ENCODE peak calls at places on chromosomes 3 and 15, in four cellular contexts. W is GM12878, K is K562, C is HepG2. Y is an unnamed sample.

GRCh38 chr15:49860101-49860500 is 239.3 kb downstream of the DTWD1 start:
- DNase-seq in W (no peak), C (no peak), K (no peak), Y (no peak)

GRCh38 chr15:73717206-73717605 is 33.0 kb downstream of the CD276 start:
- DNase-seq in C (no peak), K (no peak), W (no peak), Y (no peak)

GRCh38 chr3:105837143-105837740 is 31.6 kb downstream of the CBLB start:
- DNase-seq in K (no peak), C (no peak), W (peak), Y (no peak)

GRCh38 chr3:184662192-184662591 is 49.7 kb downstream of the MAGEF1 start:
- DNase-seq in K (no peak), W (no peak), C (no peak), Y (no peak)

GRCh38 chr3:49638445-49638844 is 35.7 kb upstream of the APEH start:
- DNase-seq in W (no peak), C (no peak), K (peak), Y (no peak)

GRCh38 chr3:41522620-41523019 is 323.3 kb downstream of the CTNNB1 start:
- DNase-seq in K (no peak), C (no peak), W (peak), Y (no peak)

GRCh38 chr15:70474367-70474681 is 289.0 kb downstream of the UACA start:
- DNase-seq in C (no peak), K (no peak), W (no peak), Y (no peak)

GRCh38 chr3:169953462-169954141 is 13.0 kb upstream of the SEC62 start:
- DNase-seq in K (no peak), W (no peak), C (no peak), Y (no peak)

GRCh38 chr3:129261850-129262249 is 12.4 kb downstream of the COPG1 start:
- DNase-seq in K (no peak), W (no peak), C (no peak), Y (no peak)

GRCh38 chr15:87710406-87710805 is 546.1 kb downstream of the NTRK3 start:
- DNase-seq in K (no peak), W (no peak), C (no peak), Y (no peak)

GRCh38 chr3:31421280-31422048 is 111.3 kb upstream of the STT3B start:
- DNase-seq in W (peak), C (no peak), K (no peak), Y (no peak)

GRCh38 chr3:120274739-120275167 is 10.3 kb downstream of the GPR156 start:
- DNase-seq in C (peak), K (no peak), W (no peak), Y (no peak)

GRCh38 chr15:85579011-85579701 is 198.8 kb downstream of the AKAP13 start:
- DNase-seq in K (no peak), W (no peak), C (no peak), Y (no peak)

GRCh38 chr3:185094691-185095090 is 58.2 kb downstream of the C3orf70 start:
- DNase-seq in C (no peak), W (no peak), K (no peak), Y (no peak)

GRCh38 chr3:36959821-36960220 is 15.0 kb upstream of the TRANK1 start:
- DNase-seq in W (no peak), K (no peak), C (no peak), Y (no peak)

GRCh38 chr3:191327526-191327925 is 1.7 kb upstream of the CCDC50 start:
- DNase-seq in C (no peak), K (no peak), W (no peak), Y (no peak)

GRCh38 chr15:73987646-73988045 is 4.4 kb downstream of the STOML1 start:
- DNase-seq in C (no peak), W (no peak), K (no peak), Y (no peak)

GRCh38 chr15:25786040-25786439 is 77.1 kb downstream of the ATP10A start:
- DNase-seq in K (no peak), W (no peak), C (no peak), Y (no peak)

GRCh38 chr15:61564785-61565184 is 335.7 kb upstream of the RORA start:
- DNase-seq in K (no peak), C (no peak), W (no peak), Y (no peak)

GRCh38 chr3:165256554-165256953 is 60.4 kb upstream of the SLITRK3 start:
- DNase-seq in C (no peak), K (no peak), W (no peak), Y (no peak)

GRCh38 chr3:197093871-197094270 is 64.3 kb upstream of the MELTF start:
- DNase-seq in C (no peak), W (no peak), K (no peak), Y (no peak)

GRCh38 chr3:42492508-42493080 is 9.8 kb upstream of the VIPR1 start:
- DNase-seq in W (no peak), C (no peak), K (no peak), Y (no peak)

GRCh38 chr3:17979248-17979647 is 236.8 kb upstream of the TBC1D5 start:
- DNase-seq in W (no peak), K (no peak), C (no peak), Y (no peak)

GRCh38 chr3:187211532-187212274 is 14.4 kb downstream of the RTP1 start:
- DNase-seq in C (no peak), K (no peak), W (no peak), Y (no peak)

GRCh38 chr3:187209501-187209900 is 12.2 kb downstream of the RTP1 start:
- DNase-seq in K (no peak), C (no peak), W (no peak), Y (no peak)

GRCh38 chr3:187210091-187210490 is 12.8 kb downstream of the RTP1 start:
- DNase-seq in W (no peak), C (no peak), K (no peak), Y (no peak)

GRCh38 chr3:187212705-187213104 is 15.4 kb downstream of the RTP1 start:
- DNase-seq in W (no peak), C (no peak), K (no peak), Y (no peak)

GRCh38 chr3:187210555-187211327 is 13.5 kb downstream of the RTP1 start:
- DNase-seq in C (no peak), K (peak), W (no peak), Y (no peak)
- TF ChIP-seq FOXK2 in C (no peak), K (no peak), W (no peak), Y (no peak)

DNA sequence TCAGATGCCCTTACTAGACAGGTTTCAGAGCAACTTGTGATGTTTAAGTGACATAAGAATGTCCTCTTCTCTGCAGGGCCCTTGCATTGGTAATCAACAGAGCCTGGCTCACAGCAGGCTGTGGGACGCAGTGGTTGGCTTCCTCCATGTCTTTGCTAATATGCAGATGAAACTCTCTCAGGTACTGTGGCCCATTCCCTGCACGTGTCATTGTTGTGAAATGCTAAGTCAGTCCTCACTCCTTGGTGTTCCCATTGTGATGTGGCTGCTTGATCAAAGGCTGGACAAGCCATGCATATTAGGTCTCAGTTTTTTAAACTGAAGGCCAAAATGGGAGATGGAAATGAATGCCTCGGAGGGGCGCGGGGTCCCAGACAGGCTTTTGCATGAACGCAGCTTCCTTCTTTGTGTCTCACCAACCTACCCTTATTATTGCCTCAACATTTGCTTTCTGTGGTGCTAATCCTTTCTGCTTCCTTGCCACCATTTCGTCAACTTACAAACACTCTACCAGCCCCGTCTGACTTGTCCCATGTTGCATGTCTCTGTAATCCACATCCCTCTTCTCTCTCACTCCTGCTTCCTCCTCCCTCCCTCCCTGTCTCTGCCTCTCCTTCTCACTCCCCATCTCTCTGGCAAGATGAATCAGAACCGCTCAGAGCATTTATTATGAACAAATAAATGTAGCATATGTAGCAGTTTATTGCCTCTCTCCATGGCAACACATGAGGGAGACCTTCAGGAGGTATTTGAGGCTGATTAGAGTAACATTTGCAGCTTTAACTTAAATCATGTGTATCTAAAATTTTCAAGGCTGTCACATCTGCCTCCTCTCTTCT is 133.2 kb upstream of the CHRM5 start:
- DNase-seq in C (no peak), K (no peak), W (no peak), Y (no peak)
- TF ChIP-seq SP1 in C (no peak), K (no peak), W (no peak), Y (no peak)

GRCh38 chr3:45644063-45644462 is 45.1 kb upstream of the SACM1L start:
- DNase-seq in C (peak), K (no peak), W (no peak), Y (no peak)

GRCh38 chr3:45647148-45647619 is 42.0 kb upstream of the SACM1L start:
- DNase-seq in W (no peak), K (no peak), C (peak), Y (no peak)

GRCh38 chr3:45642731-45643152 is 46.5 kb upstream of the SACM1L start:
- DNase-seq in K (no peak), W (no peak), C (no peak), Y (no peak)

GRCh38 chr3:45644467-45645201 is 44.6 kb upstream of the SACM1L start:
- DNase-seq in W (no peak), K (no peak), C (no peak), Y (no peak)

DNA sequence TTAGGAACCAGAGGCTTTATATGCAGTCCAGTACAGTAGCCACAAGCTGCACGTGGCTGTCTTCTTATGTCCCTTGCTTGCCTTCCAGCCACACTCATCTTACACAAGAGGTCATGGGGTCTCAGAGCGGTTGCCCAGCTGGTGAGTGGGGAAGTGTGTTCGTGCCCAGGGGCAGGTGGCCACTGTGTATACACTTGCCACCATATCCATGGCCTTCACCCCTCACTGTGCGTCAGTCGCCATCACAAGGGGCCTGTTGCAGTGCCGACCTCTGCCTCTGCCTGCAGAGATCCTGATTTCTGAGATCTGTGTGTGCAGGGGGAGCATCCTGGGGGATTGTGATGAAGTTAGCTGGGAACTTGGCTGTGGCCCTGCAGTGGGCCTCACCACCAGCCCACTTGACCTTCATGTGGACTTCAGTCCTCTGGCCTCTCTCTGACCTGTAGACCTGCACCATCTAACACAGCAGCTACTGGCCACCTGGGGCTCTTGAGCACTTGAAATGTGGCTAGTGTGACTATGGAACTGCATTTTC is 43.1 kb upstream of the SACM1L start:
- DNase-seq in W (no peak), C (peak), K (no peak), Y (no peak)
- TF ChIP-seq FOXK2 in W (no peak), C (no peak), K (no peak), Y (no peak)

GRCh38 chr3:13424865-13425605 is 4.9 kb upstream of the NUP210 start:
- DNase-seq in C (no peak), K (no peak), W (no peak), Y (no peak)
- TF ChIP-seq SP1 in C (no peak), K (no peak), W (no peak), Y (no peak)

DNA sequence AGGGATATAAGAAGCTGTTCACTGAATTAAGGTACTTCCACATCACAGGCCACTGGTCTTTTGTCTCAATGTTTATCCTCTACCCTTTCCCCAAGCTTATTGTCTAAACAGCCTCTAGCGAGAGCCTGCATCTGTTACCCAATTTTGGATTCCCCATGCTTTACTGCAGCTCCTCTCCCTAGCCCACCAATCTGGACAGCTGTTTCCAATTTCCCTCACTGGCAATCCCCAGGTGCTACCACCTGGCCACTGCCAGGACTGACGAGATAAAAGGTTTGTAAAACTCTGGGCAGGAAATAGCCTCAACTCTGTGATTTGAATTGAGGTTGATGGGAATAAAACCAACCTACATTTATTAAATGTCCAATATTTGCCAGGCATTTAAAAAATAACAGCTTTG is 58.0 kb upstream of the TEX9 start:
- DNase-seq in W (no peak), C (no peak), K (no peak), Y (no peak)
- TF ChIP-seq FOXK2 in W (no peak), C (no peak), K (no peak), Y (no peak)

DNA sequence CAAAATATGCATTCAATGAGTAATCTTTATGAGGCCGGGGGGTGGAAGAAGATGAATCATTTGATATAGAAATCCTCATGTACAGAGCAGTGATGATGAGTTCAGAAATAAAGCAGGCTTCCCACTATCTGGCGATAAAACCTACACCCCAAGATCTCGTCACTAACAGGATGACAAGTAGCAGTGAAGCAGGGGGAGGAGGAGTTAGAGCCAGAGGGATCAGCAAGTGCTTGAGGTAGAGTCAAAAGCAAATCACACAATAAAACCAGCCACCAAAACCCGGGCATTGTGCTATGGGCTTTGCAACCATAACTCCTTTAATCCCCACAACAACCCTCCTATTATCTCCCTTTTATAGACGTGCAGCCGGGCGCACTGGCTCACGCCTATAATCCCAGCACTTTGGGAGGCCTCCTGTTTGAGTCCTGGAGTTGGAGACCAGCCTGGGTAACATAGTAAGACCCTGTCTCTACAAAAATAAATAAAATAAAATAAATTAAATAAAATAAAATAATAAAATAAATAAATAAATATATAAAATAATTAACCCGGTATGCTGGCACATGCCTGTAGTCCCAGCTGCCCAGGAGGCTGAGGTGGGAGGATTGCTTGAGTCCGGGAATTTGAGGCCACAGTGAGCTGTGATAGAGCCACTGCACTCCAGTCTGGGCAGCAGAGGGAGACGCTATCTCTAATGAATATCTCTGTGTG is 53.0 kb downstream of the STARD5 start:
- DNase-seq in C (no peak), W (no peak), K (no peak), Y (no peak)
- TF ChIP-seq SP1 in C (no peak), W (no peak), K (no peak), Y (no peak)

DNA sequence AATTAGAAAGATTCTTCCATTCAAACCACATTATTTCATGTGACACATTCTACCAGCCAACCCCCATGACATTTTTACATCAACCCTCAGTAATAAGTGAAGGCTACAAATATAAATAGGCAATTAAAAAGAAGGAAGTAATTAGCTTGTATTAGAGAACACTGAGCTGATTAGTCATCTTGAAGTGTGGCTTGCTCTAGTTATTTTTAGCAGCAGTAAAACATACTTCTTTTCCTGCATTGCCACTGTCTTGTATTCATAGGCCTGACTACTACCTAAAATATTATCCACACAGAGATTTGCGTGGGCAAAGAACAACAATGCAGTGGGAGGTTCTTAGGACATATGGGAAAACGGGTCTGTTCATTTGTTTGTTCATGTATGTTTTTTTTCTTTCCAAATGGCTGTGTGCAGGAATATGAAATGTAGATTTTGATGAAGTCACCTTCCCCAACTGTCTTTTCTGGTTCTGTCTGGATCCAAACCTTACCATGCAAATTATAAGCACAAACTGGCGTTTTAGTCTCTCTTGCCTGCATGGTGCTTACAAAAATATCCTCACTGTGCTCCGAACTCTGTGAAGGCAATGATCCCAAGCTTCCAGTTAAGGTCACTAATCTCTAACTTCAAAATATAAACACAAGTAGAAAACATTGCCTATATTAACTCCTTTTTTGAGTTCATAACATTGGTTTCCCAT is 31.5 kb upstream of the TM4SF4 start:
- DNase-seq in W (peak), C (no peak), K (no peak), Y (no peak)
- TF ChIP-seq FOXK2 in W (no peak), C (no peak), K (no peak), Y (no peak)

GRCh38 chr3:64368163-64369025 is 143.1 kb upstream of the PRICKLE2 start:
- DNase-seq in C (no peak), K (no peak), W (no peak), Y (no peak)
- TF ChIP-seq SP1 in C (no peak), K (no peak), W (no peak), Y (no peak)

Y was measured in HEK293T.